ENCODE peak calls at places on chromosomes 5 and 9, in seven cellular contexts. I, E, Z, H, U, N and K are unnamed samples.

GRCh38 chr5:158640581-158640980 is 459.1 kb downstream of the EBF1 start:
- DNase-seq in I (no peak), E (no peak), Z (peak), H (no peak), U (no peak), N (peak), K (no peak)

GRCh38 chr9:76230961-76231360 is 163.3 kb downstream of the RFK start:
- DNase-seq in I (no peak), E (no peak), Z (peak), H (no peak), U (no peak), N (no peak), K (no peak)

GRCh38 chr9:21078702-21079101 is 960 bp upstream of the IFNB1 start:
- DNase-seq in I (no peak), E (no peak), Z (no peak), H (no peak), U (peak), N (no peak), K (no peak)

GRCh38 chr9:78507008-78507407 is 210.1 kb downstream of the PSAT1 start:
- DNase-seq in I (no peak), E (no peak), Z (no peak), H (no peak), U (no peak), N (no peak), K (no peak)

GRCh38 chr9:128005938-128006337 is 25.1 kb upstream of the EEIG1 start:
- DNase-seq in I (no peak), E (peak), Z (no peak), H (no peak), U (peak), N (peak), K (no peak)

GRCh38 chr5:15560421-15560820 is 60.4 kb downstream of the FBXL7 start:
- DNase-seq in I (no peak), E (no peak), Z (no peak), H (no peak), U (no peak), N (no peak), K (no peak)

GRCh38 chr5:124669956-124670671 is 76.3 kb downstream of the ZNF608 start:
- DNase-seq in I (no peak), E (no peak), Z (no peak), H (no peak), U (no peak), N (no peak), K (no peak)

GRCh38 chr5:124599048-124599973 is 147.1 kb downstream of the ZNF608 start:
- DNase-seq in I (no peak), E (peak), Z (peak), H (no peak), U (no peak), N (no peak), K (peak)

GRCh38 chr9:101429736-101430135 is 5.8 kb downstream of the ALDOB start:
- DNase-seq in I (no peak), E (no peak), Z (no peak), H (no peak), U (no peak), N (no peak), K (no peak)

GRCh38 chr5:9105851-9106250 is 440.0 kb downstream of the SEMA5A start:
- DNase-seq in I (no peak), E (no peak), Z (no peak), H (no peak), U (peak), N (no peak), K (no peak)

GRCh38 chr9:131733601-131734061 is 6.2 kb downstream of the RAPGEF1 start:
- DNase-seq in I (no peak), E (peak), Z (peak), H (peak), U (peak), N (no peak), K (no peak)

GRCh38 chr9:83656952-83657351 is 34.0 kb downstream of the IDNK start:
- DNase-seq in I (no peak), E (no peak), Z (no peak), H (no peak), U (no peak), N (no peak), K (no peak)

GRCh38 chr9:90774682-90775081 is 26.9 kb upstream of the SYK start:
- DNase-seq in I (no peak), E (no peak), Z (no peak), H (no peak), U (no peak), N (no peak), K (no peak)

GRCh38 chr5:52838306-52839015 is 50.7 kb downstream of the ITGA1 start:
- DNase-seq in I (no peak), E (no peak), Z (no peak), H (no peak), U (peak), N (no peak), K (no peak)

GRCh38 chr9:18675973-18676372 is 202.0 kb downstream of the ADAMTSL1 start:
- DNase-seq in I (no peak), E (no peak), Z (no peak), H (no peak), U (no peak), N (no peak), K (no peak)

GRCh38 chr9:29332789-29333188 is 1759.5 kb upstream of the C9orf72 start:
- DNase-seq in I (peak), E (no peak), Z (peak), H (no peak), U (no peak), N (no peak), K (no peak)

GRCh38 chr5:74020488-74020887 is 394.5 kb downstream of the ARHGEF28 start:
- DNase-seq in I (no peak), E (no peak), Z (no peak), H (no peak), U (no peak), N (no peak), K (peak)

GRCh38 chr9:113648586-113648985 is 185.1 kb downstream of the RGS3 start:
- DNase-seq in I (no peak), E (no peak), Z (no peak), H (no peak), U (no peak), N (no peak), K (no peak)

GRCh38 chr9:69104830-69105527 is 69.1 kb upstream of the TJP2 start:
- DNase-seq in I (peak), E (no peak), Z (no peak), H (no peak), U (peak), N (no peak), K (peak)

GRCh38 chr5:32000726-32001125 is 173.4 kb downstream of the GOLPH3 start:
- DNase-seq in I (no peak), E (no peak), Z (no peak), H (no peak), U (no peak), N (no peak), K (no peak)

GRCh38 chr9:95229230-95229933 is 88.1 kb downstream of the FANCC start:
- DNase-seq in I (no peak), E (no peak), Z (no peak), H (no peak), U (no peak), N (no peak), K (no peak)

GRCh38 chr5:177309351-177310191 is 2.1 kb downstream of the MXD3 start:
- DNase-seq in I (peak), E (peak), Z (peak), H (peak), U (peak), N (no peak), K (peak)

GRCh38 chr5:69493235-69493925 is 790 bp downstream of the OCLN start:
- DNase-seq in I (no peak), E (no peak), Z (peak), H (no peak), U (no peak), N (no peak), K (peak)

GRCh38 chr9:33042528-33042927 is 17.5 kb downstream of the DNAJA1 start:
- DNase-seq in I (no peak), E (no peak), Z (peak), H (no peak), U (no peak), N (no peak), K (no peak)

GRCh38 chr9:109811876-109812275 is 31.9 kb downstream of the PALM2AKAP2 start:
- DNase-seq in I (no peak), E (no peak), Z (no peak), H (no peak), U (no peak), N (no peak), K (no peak)

GRCh38 chr5:125041798-125042197 is 295.4 kb upstream of the ZNF608 start:
- DNase-seq in I (no peak), E (no peak), Z (no peak), H (no peak), U (no peak), N (no peak), K (no peak)

GRCh38 chr5:137891849-137892248 is 2.6 kb downstream of the PKD2L2 start:
- DNase-seq in I (no peak), E (no peak), Z (no peak), H (no peak), U (no peak), N (no peak), K (no peak)

GRCh38 chr9:91736898-91737601 is 213.0 kb downstream of the ROR2 start:
- DNase-seq in I (no peak), E (no peak), Z (no peak), H (no peak), U (no peak), N (no peak), K (no peak)

GRCh38 chr5:173323799-173324114 is 4.5 kb downstream of the STC2 start:
- DNase-seq in I (no peak), E (no peak), Z (no peak), H (no peak), U (no peak), N (no peak), K (no peak)
- H3K4me3 ChIP-seq in I (no peak), E (peak), Z (no peak), H (no peak), U (no peak), N (peak), K (no peak)

DNA sequence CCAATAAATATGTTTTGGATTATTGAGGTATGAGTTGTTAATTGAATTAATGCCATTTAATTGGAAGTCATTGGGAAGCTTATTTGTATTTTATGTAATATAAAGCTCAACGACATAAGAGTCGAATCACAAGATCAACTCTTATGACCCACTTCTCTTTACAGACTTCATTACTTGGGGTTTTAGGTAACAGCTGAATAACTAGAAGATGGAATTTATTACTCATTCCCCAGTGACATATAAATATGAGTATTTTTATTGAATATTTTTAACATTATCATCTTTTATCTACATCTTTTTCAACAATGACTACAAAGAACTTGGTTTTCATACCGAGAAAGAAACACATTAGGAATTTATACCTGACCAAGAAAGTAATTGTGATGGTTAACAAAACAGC is 21.1 kb downstream of the HMGCR start:
- DNase-seq in I (no peak), E (no peak), Z (no peak), H (no peak), U (no peak), N (no peak), K (no peak)
- H3K4me3 ChIP-seq in I (no peak), E (no peak), Z (no peak), H (no peak), U (no peak), N (no peak), K (no peak)

GRCh38 chr9:136365775-136366223 is 2.3 kb upstream of the DNLZ start:
- DNase-seq in I (no peak), E (no peak), Z (no peak), H (no peak), U (no peak), N (no peak), K (no peak)

GRCh38 chr9:136364942-136365774 is 1.6 kb upstream of the DNLZ start:
- DNase-seq in I (no peak), E (no peak), Z (no peak), H (no peak), U (no peak), N (no peak), K (no peak)

GRCh38 chr9:136368190-136368589 is 4.6 kb upstream of the DNLZ start:
- DNase-seq in I (no peak), E (no peak), Z (no peak), H (no peak), U (no peak), N (no peak), K (no peak)

GRCh38 chr9:136367296-136368145 is 4.0 kb upstream of the DNLZ start:
- DNase-seq in I (no peak), E (no peak), Z (no peak), H (no peak), U (no peak), N (no peak), K (no peak)

GRCh38 chr9:136366826-136367225 is 3.3 kb upstream of the DNLZ start:
- DNase-seq in I (no peak), E (no peak), Z (no peak), H (no peak), U (no peak), N (no peak), K (no peak)
- H3K4me3 ChIP-seq in I (no peak), E (no peak), Z (no peak), H (no peak), U (no peak), N (no peak), K (no peak)

GRCh38 chr5:108420755-108421154 is 38.9 kb upstream of the FBXL17 start:
- DNase-seq in I (no peak), E (no peak), Z (no peak), H (no peak), U (no peak), N (no peak), K (no peak)
- H3K4me3 ChIP-seq in I (no peak), E (no peak), Z (no peak), H (no peak), U (no peak), N (no peak), K (no peak)